ENCODE peak calls at places on chromosomes 6 and 20, in seven cellular contexts. One of them, this sample, is unnamed.

GRCh38 chr6:114346451-114346850 is 3.6 kb upstream of the HS3ST5 start:
- DNase-seq in left ventricle myocardium inferior: no peak
- DNase-seq in mucosa of descending colon: no peak
- DNase-seq in epithelial cell of esophagus: peak; percentile 4
- DNase-seq in lung: no peak
- DNase-seq in breast epithelium: no peak
- DNase-seq in fibroblast of the aortic adventitia: no peak
- DNase-seq in this sample: no peak

GRCh38 chr20:63223121-63223825 is 7.3 kb upstream of the YTHDF1 start:
- DNase-seq in epithelial cell of esophagus: peak; percentile 51
- DNase-seq in fibroblast of the aortic adventitia: peak; percentile 42
- DNase-seq in mucosa of descending colon: no peak
- DNase-seq in left ventricle myocardium inferior: no peak
- DNase-seq in breast epithelium: no peak
- DNase-seq in lung: no peak
- DNase-seq in this sample: no peak

GRCh38 chr6:63731946-63732735 is 96.5 kb downstream of the PHF3 start:
- DNase-seq in left ventricle myocardium inferior: no peak
- DNase-seq in epithelial cell of esophagus: peak; percentile 61
- DNase-seq in breast epithelium: no peak
- DNase-seq in lung: no peak
- DNase-seq in mucosa of descending colon: no peak
- DNase-seq in fibroblast of the aortic adventitia: peak; percentile 25
- DNase-seq in this sample: no peak

GRCh38 chr6:259901-260508 is 32.3 kb upstream of the DUSP22 start:
- DNase-seq in left ventricle myocardium inferior: no peak
- DNase-seq in epithelial cell of esophagus: no peak
- DNase-seq in breast epithelium: no peak
- DNase-seq in fibroblast of the aortic adventitia: no peak
- DNase-seq in lung: no peak
- DNase-seq in mucosa of descending colon: no peak
- DNase-seq in this sample: no peak

GRCh38 chr6:156309017-156309416 is 468.2 kb upstream of the ARID1B start:
- DNase-seq in breast epithelium: no peak
- DNase-seq in left ventricle myocardium inferior: no peak
- DNase-seq in epithelial cell of esophagus: no peak
- DNase-seq in fibroblast of the aortic adventitia: no peak
- DNase-seq in mucosa of descending colon: no peak
- DNase-seq in lung: no peak
- DNase-seq in this sample: no peak

GRCh38 chr6:82989891-82990290 is 75.8 kb downstream of the UBE3D start:
- DNase-seq in breast epithelium: no peak
- DNase-seq in fibroblast of the aortic adventitia: peak; percentile 7
- DNase-seq in lung: no peak
- DNase-seq in epithelial cell of esophagus: no peak
- DNase-seq in mucosa of descending colon: no peak
- DNase-seq in left ventricle myocardium inferior: no peak
- DNase-seq in this sample: no peak

GRCh38 chr20:63409066-63409833 is 48.1 kb upstream of the CHRNA4 start:
- DNase-seq in lung: no peak
- DNase-seq in mucosa of descending colon: no peak
- DNase-seq in epithelial cell of esophagus: no peak
- DNase-seq in left ventricle myocardium inferior: no peak
- DNase-seq in fibroblast of the aortic adventitia: no peak
- DNase-seq in breast epithelium: no peak
- DNase-seq in this sample: no peak

GRCh38 chr6:4970739-4971395 is 33.0 kb downstream of the RPP40 start:
- DNase-seq in breast epithelium: no peak
- DNase-seq in lung: peak; percentile 26
- DNase-seq in epithelial cell of esophagus: no peak
- DNase-seq in mucosa of descending colon: no peak
- DNase-seq in fibroblast of the aortic adventitia: no peak
- DNase-seq in left ventricle myocardium inferior: no peak
- DNase-seq in this sample: no peak

GRCh38 chr6:35475573-35475972 is 7.4 kb downstream of the RPL10A start:
- DNase-seq in epithelial cell of esophagus: no peak
- DNase-seq in left ventricle myocardium inferior: no peak
- DNase-seq in lung: no peak
- DNase-seq in mucosa of descending colon: no peak
- DNase-seq in breast epithelium: no peak
- DNase-seq in fibroblast of the aortic adventitia: no peak
- DNase-seq in this sample: no peak

GRCh38 chr6:35478259-35478658 is 10.1 kb downstream of the RPL10A start:
- DNase-seq in fibroblast of the aortic adventitia: no peak
- DNase-seq in epithelial cell of esophagus: no peak
- DNase-seq in breast epithelium: no peak
- DNase-seq in left ventricle myocardium inferior: no peak
- DNase-seq in mucosa of descending colon: no peak
- DNase-seq in lung: no peak
- DNase-seq in this sample: no peak

GRCh38 chr6:35477028-35477427 is 8.8 kb downstream of the RPL10A start:
- DNase-seq in fibroblast of the aortic adventitia: no peak
- DNase-seq in left ventricle myocardium inferior: no peak
- DNase-seq in lung: no peak
- DNase-seq in breast epithelium: no peak
- DNase-seq in epithelial cell of esophagus: no peak
- DNase-seq in mucosa of descending colon: no peak
- DNase-seq in this sample: no peak

GRCh38 chr6:35476004-35476403 is 7.8 kb downstream of the RPL10A start:
- DNase-seq in epithelial cell of esophagus: no peak
- DNase-seq in breast epithelium: no peak
- DNase-seq in mucosa of descending colon: no peak
- DNase-seq in left ventricle myocardium inferior: no peak
- DNase-seq in lung: no peak
- DNase-seq in fibroblast of the aortic adventitia: no peak
- DNase-seq in this sample: no peak

DNA sequence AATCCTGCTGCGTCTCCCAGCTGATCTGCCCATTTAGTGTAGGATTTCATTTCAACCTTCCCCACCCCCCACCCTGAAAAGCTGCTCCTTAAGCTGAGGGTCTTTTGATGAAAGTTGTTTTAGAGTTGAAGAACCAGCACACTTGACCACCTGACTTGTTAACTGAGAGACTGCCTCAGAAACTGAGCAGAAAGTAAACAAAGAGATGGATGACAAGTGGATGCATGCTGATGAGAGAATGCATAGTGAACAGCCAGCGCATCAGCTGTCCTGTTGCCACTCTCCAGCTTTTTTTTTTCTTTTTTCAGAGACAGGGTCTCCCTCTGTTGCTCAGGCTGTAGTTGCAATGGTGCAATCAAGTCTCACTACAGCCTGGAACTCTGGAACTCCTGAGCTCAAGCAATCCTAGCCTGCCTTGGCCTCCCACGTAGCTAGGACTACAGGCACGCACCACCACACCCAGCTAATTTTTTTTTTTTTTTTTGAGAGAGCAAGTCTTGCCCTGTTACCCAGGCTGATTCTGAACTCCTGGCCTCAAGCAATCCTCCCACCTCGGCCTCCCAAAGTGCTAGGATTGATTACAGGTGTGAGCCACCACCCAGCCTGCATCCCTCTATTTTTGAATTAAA is 9.5 kb downstream of the RPL10A start:
- DNase-seq in lung: no peak
- DNase-seq in fibroblast of the aortic adventitia: no peak
- DNase-seq in breast epithelium: no peak
- DNase-seq in left ventricle myocardium inferior: no peak
- DNase-seq in epithelial cell of esophagus: peak; percentile 28
- DNase-seq in mucosa of descending colon: no peak
- DNase-seq in this sample: no peak
- TF ChIP-seq CTCF in lung: no peak
- TF ChIP-seq CTCF in fibroblast of the aortic adventitia: no peak
- TF ChIP-seq CTCF in breast epithelium: no peak
- TF ChIP-seq CTCF in left ventricle myocardium inferior: no peak
- TF ChIP-seq CTCF in epithelial cell of esophagus: no peak
- TF ChIP-seq CTCF in mucosa of descending colon: no peak
- TF ChIP-seq CTCF in this sample: no peak

GRCh38 chr6:35053701-35054100 is 87.4 kb downstream of the TCP11 start:
- DNase-seq in left ventricle myocardium inferior: no peak
- DNase-seq in fibroblast of the aortic adventitia: no peak
- DNase-seq in mucosa of descending colon: no peak
- DNase-seq in epithelial cell of esophagus: no peak
- DNase-seq in breast epithelium: no peak
- DNase-seq in lung: no peak
- DNase-seq in this sample: no peak

GRCh38 chr6:35052694-35053565 is 88.2 kb downstream of the TCP11 start:
- DNase-seq in epithelial cell of esophagus: no peak
- DNase-seq in left ventricle myocardium inferior: peak; percentile 49
- DNase-seq in fibroblast of the aortic adventitia: peak; percentile 30
- DNase-seq in mucosa of descending colon: no peak
- DNase-seq in lung: no peak
- DNase-seq in breast epithelium: no peak
- DNase-seq in this sample: no peak

GRCh38 chr6:35050988-35051330 is 90.2 kb downstream of the TCP11 start:
- DNase-seq in lung: no peak
- DNase-seq in left ventricle myocardium inferior: no peak
- DNase-seq in epithelial cell of esophagus: no peak
- DNase-seq in fibroblast of the aortic adventitia: no peak
- DNase-seq in breast epithelium: no peak
- DNase-seq in mucosa of descending colon: peak; percentile 12
- DNase-seq in this sample: no peak

GRCh38 chr6:35051393-35051792 is 89.7 kb downstream of the TCP11 start:
- DNase-seq in mucosa of descending colon: peak; percentile 8
- DNase-seq in fibroblast of the aortic adventitia: no peak
- DNase-seq in left ventricle myocardium inferior: no peak
- DNase-seq in breast epithelium: no peak
- DNase-seq in lung: no peak
- DNase-seq in epithelial cell of esophagus: no peak
- DNase-seq in this sample: no peak

DNA sequence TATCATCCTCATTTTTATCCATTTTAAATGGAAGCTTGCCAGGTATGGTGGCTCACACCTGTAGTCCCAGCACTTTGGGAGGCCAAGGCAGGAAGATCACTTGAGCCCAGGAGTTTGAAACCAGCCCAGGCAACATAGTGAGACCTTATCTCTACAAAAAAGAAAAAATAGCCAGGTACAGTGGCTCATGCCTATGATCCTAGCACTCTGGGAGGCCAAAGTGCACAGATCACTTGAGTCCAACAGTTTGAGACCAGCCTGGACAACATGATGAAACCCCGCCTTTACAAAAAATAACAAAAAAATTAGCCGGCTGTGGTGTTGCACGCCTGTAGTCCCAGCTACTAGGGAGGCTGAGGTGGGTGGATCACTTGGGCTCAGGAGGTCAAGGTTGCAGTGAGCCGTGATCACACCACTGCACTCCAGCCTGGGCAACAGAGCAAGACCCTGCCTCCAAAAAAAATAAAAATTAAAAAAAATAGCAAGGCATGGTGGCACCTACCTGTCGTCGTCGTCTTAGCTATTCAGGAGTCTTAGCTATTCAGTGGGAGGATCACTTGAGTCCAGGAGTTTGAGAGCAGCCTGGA is 89.0 kb downstream of the TCP11 start:
- DNase-seq in fibroblast of the aortic adventitia: no peak
- DNase-seq in epithelial cell of esophagus: no peak
- DNase-seq in mucosa of descending colon: peak; percentile 4
- DNase-seq in left ventricle myocardium inferior: no peak
- DNase-seq in breast epithelium: no peak
- DNase-seq in lung: no peak
- DNase-seq in this sample: no peak
- H3K4me3 ChIP-seq in fibroblast of the aortic adventitia: no peak overlapping the region
- H3K4me3 ChIP-seq in epithelial cell of esophagus: no peak overlapping the region
- H3K4me3 ChIP-seq in mucosa of descending colon: no peak overlapping the region
- H3K4me3 ChIP-seq in left ventricle myocardium inferior: no peak overlapping the region
- H3K4me3 ChIP-seq in breast epithelium: no peak overlapping the region
- H3K4me3 ChIP-seq in lung: no peak overlapping the region
- H3K4me3 ChIP-seq in this sample: no peak overlapping the region

GRCh38 chr6:26196846-26197683 is 109.8 kb downstream of the HFE start:
- DNase-seq in breast epithelium: no peak
- DNase-seq in fibroblast of the aortic adventitia: peak; percentile 96
- DNase-seq in mucosa of descending colon: peak; percentile 75
- DNase-seq in epithelial cell of esophagus: peak; percentile 92
- DNase-seq in left ventricle myocardium inferior: no peak
- DNase-seq in lung: no peak
- DNase-seq in this sample: peak; percentile 95

GRCh38 chr6:26198626-26199056 is 111.4 kb downstream of the HFE start:
- DNase-seq in left ventricle myocardium inferior: no peak
- DNase-seq in lung: no peak
- DNase-seq in mucosa of descending colon: no peak
- DNase-seq in fibroblast of the aortic adventitia: peak; percentile 45
- DNase-seq in epithelial cell of esophagus: no peak
- DNase-seq in breast epithelium: no peak
- DNase-seq in this sample: peak; percentile 74

GRCh38 chr6:26199057-26199772 is 112.0 kb downstream of the HFE start:
- DNase-seq in epithelial cell of esophagus: peak; percentile 96
- DNase-seq in breast epithelium: no peak
- DNase-seq in left ventricle myocardium inferior: peak; percentile 58
- DNase-seq in lung: no peak
- DNase-seq in fibroblast of the aortic adventitia: peak; percentile 98
- DNase-seq in mucosa of descending colon: peak; percentile 81
- DNase-seq in this sample: peak; percentile 97

GRCh38 chr6:26195924-26196845 is 109.0 kb downstream of the HFE start:
- DNase-seq in breast epithelium: no peak
- DNase-seq in epithelial cell of esophagus: peak; percentile 25
- DNase-seq in fibroblast of the aortic adventitia: peak; percentile 32
- DNase-seq in left ventricle myocardium inferior: no peak
- DNase-seq in lung: no peak
- DNase-seq in mucosa of descending colon: no peak
- DNase-seq in this sample: no peak

DNA sequence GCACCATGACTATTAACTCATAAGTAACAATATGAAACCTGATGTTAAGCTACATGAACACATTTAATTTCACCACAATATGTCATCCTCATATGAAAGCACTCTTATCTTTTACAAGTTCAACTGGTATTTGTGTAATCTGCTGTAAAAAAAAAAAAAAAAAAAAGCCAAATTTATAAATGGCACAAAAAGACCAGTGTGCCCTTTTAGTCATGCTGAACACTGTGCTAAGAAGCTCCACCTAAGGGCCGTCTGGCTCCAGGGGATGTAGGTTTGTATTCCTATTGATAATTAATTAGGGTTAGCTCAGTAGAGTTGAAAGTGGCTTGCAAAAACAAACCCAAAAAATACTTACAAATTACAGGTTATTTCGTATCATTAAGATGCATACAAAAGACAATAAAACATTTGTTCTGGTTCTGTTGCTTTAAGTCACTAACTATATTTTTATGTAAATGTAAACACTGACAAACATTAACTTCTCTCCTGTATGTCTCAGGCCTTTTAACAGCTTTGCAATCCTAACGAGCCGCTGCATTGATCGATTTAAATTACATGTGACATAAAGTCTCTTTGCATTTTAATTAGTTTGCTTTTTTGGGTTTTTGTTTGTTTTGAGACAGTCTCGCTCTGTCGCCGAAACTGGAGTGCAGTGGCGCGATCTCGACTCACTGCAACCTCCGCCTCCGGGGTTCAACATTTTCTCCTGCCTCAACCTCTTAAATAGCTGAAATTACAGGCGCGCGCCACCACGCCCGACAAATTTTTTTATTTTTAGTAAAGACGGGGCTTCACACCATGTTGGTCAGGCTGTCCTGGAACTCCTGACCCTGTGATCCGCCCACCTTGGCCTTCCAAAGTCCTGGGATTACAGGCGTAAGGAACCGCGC is 110.8 kb downstream of the HFE start:
- DNase-seq in mucosa of descending colon: peak; percentile 82
- DNase-seq in left ventricle myocardium inferior: no peak
- DNase-seq in fibroblast of the aortic adventitia: no peak
- DNase-seq in epithelial cell of esophagus: peak; percentile 50
- DNase-seq in lung: no peak
- DNase-seq in breast epithelium: no peak
- DNase-seq in this sample: no peak
- TF ChIP-seq CTCF in mucosa of descending colon: no peak
- TF ChIP-seq CTCF in left ventricle myocardium inferior: no peak
- TF ChIP-seq CTCF in fibroblast of the aortic adventitia: no peak
- TF ChIP-seq CTCF in epithelial cell of esophagus: peak; percentile 15
- TF ChIP-seq CTCF in lung: no peak
- TF ChIP-seq CTCF in breast epithelium: peak; percentile 22
- TF ChIP-seq CTCF in this sample: no peak

GRCh38 chr6:12608016-12608860 is 108.3 kb upstream of the PHACTR1 start:
- DNase-seq in mucosa of descending colon: no peak
- DNase-seq in lung: no peak
- DNase-seq in fibroblast of the aortic adventitia: peak; percentile 39
- DNase-seq in epithelial cell of esophagus: peak; percentile 59
- DNase-seq in left ventricle myocardium inferior: no peak
- DNase-seq in breast epithelium: no peak
- DNase-seq in this sample: no peak
- H3K4me3 ChIP-seq in mucosa of descending colon: no peak overlapping the region
- H3K4me3 ChIP-seq in lung: no peak overlapping the region
- H3K4me3 ChIP-seq in fibroblast of the aortic adventitia: no peak overlapping the region
- H3K4me3 ChIP-seq in epithelial cell of esophagus: no peak overlapping the region
- H3K4me3 ChIP-seq in left ventricle myocardium inferior: no peak overlapping the region
- H3K4me3 ChIP-seq in breast epithelium: no peak overlapping the region
- H3K4me3 ChIP-seq in this sample: peak overlapping the region; percentile 13